ENCODE peak calls at places on chromosomes 11 and 22, in eight cellular contexts. B, R, D, L, A, E, J and U are unnamed samples.

GRCh38 chr22:42432020-42432596 is at the start of gene NFAM1:
- DNase-seq in B (peak), R (no peak), D (peak), L (no peak), A (no peak), E (no peak), J (no peak), U (no peak)

GRCh38 chr11:2582958-2583604 is 116.7 kb downstream of the KCNQ1OT1 start:
- DNase-seq in B (no peak), R (no peak), D (peak), L (no peak), A (no peak), E (no peak), J (no peak), U (peak)

GRCh38 chr11:6397636-6398035 is 7.4 kb downstream of the SMPD1 start:
- DNase-seq in B (no peak), R (no peak), D (no peak), L (no peak), A (peak), E (no peak), J (no peak), U (no peak)

GRCh38 chr11:28621648-28622215 is 513.5 kb downstream of the METTL15 start:
- DNase-seq in B (no peak), R (no peak), D (no peak), L (no peak), A (no peak), E (no peak), J (no peak), U (no peak)

GRCh38 chr22:19382240-19382639 is 49.3 kb downstream of the HIRA start:
- DNase-seq in B (no peak), R (no peak), D (no peak), L (no peak), A (no peak), E (no peak), J (no peak), U (no peak)

GRCh38 chr11:65982824-65983588 is 19.0 kb downstream of the EIF1AD start:
- DNase-seq in B (no peak), R (no peak), D (no peak), L (no peak), A (no peak), E (no peak), J (no peak), U (no peak)

GRCh38 chr11:28107331-28107725 is 628 bp downstream of the KIF18A start:
- DNase-seq in B (no peak), R (no peak), D (no peak), L (no peak), A (peak), E (peak), J (no peak), U (peak)

GRCh38 chr11:130786987-130787688 is 129.1 kb downstream of the SNX19 start:
- DNase-seq in B (no peak), R (no peak), D (no peak), L (no peak), A (no peak), E (no peak), J (no peak), U (no peak)

GRCh38 chr22:47602732-47603131 is 840.3 kb downstream of the TBC1D22A start:
- DNase-seq in B (no peak), R (no peak), D (no peak), L (no peak), A (no peak), E (no peak), J (no peak), U (no peak)